ENCODE peak calls at places on chromosomes 1 and 21, in ten cellular contexts. A is heart left ventricle, U is cardiac fibroblast, Z is psoas muscle, K is tibial nerve, P is GM06990, B is foreskin fibroblast, E is stomach, G is BJ, C is breast epithelium. L is an unnamed sample.

GRCh38 chr1:27513521-27513920 is 23.6 kb upstream of the WASF2 start:
- DNase-seq in A (no peak), U (no peak), Z (no peak), K (no peak), P (no peak), B (no peak), E (no peak), G (no peak), C (no peak), L (no peak)

GRCh38 chr1:23742670-23743286 is 493 bp upstream of the ELOA start:
- DNase-seq in A (peak), U (peak), Z (peak), K (no peak), P (no peak), B (peak), E (no peak), G (no peak), C (no peak), L (no peak)

GRCh38 chr1:39683591-39684312 is 7.5 kb downstream of the HPCAL4 start:
- DNase-seq in A (no peak), U (no peak), Z (no peak), K (peak), P (no peak), B (peak), E (no peak), G (no peak), C (no peak), L (no peak)

GRCh38 chr1:33433509-33434362 is 2.8 kb upstream of the PHC2 start:
- DNase-seq in A (no peak), U (peak), Z (peak), K (peak), P (no peak), B (peak), E (no peak), G (peak), C (no peak), L (peak)

GRCh38 chr1:116921301-116921885 is 11.7 kb downstream of the PTGFRN start:
- DNase-seq in A (no peak), U (peak), Z (no peak), K (no peak), P (no peak), B (no peak), E (no peak), G (no peak), C (no peak), L (no peak)

GRCh38 chr1:211515090-211516023 is 23.4 kb upstream of the RD3 start:
- DNase-seq in A (peak), U (peak), Z (peak), K (peak), P (peak), B (peak), E (peak), G (peak), C (peak), L (no peak)

GRCh38 chr1:52385376-52385775 is 18.8 kb downstream of the ORC1 start:
- DNase-seq in A (no peak), U (no peak), Z (no peak), K (no peak), P (no peak), B (no peak), E (no peak), G (no peak), C (no peak), L (no peak)

GRCh38 chr21:45990049-45990711 is 8.6 kb downstream of the COL6A1 start:
- DNase-seq in A (peak), U (no peak), Z (peak), K (no peak), P (peak), B (no peak), E (no peak), G (no peak), C (peak), L (no peak)

GRCh38 chr1:87336623-87337067 is 8.0 kb downstream of the LMO4 start:
- DNase-seq in A (no peak), U (no peak), Z (no peak), K (no peak), P (no peak), B (no peak), E (no peak), G (no peak), C (no peak), L (no peak)

GRCh38 chr1:243748706-243749283 is 101.2 kb downstream of the AKT3 start:
- DNase-seq in A (no peak), U (peak), Z (no peak), K (peak), P (no peak), B (peak), E (no peak), G (no peak), C (no peak), L (peak)

GRCh38 chr1:165235158-165235776 is 121.2 kb downstream of the LMX1A start:
- DNase-seq in A (no peak), U (no peak), Z (peak), K (no peak), P (no peak), B (peak), E (no peak), G (no peak), C (no peak), L (no peak)

GRCh38 chr1:167057297-167057688 is 32.9 kb downstream of the GPA33 start:
- DNase-seq in A (no peak), U (peak), Z (no peak), K (no peak), P (no peak), B (peak), E (peak), G (no peak), C (no peak), L (no peak)

GRCh38 chr1:211762206-211762605 is 68.4 kb downstream of the LPGAT1 start:
- DNase-seq in A (no peak), U (no peak), Z (no peak), K (no peak), P (no peak), B (no peak), E (no peak), G (no peak), C (no peak), L (no peak)

GRCh38 chr1:101071470-101071886 is 45.9 kb upstream of the DPH5 start:
- DNase-seq in A (no peak), U (peak), Z (no peak), K (no peak), P (no peak), B (no peak), E (no peak), G (no peak), C (no peak), L (no peak)

GRCh38 chr21:43196789-43197188 is 28.0 kb downstream of the CRYAA start:
- DNase-seq in A (peak), U (peak), Z (peak), K (peak), P (no peak), B (no peak), E (peak), G (no peak), C (peak), L (no peak)

GRCh38 chr1:106536741-106537140 is 519.7 kb upstream of the PRMT6 start:
- DNase-seq in A (no peak), U (no peak), Z (no peak), K (no peak), P (no peak), B (peak), E (no peak), G (peak), C (no peak), L (peak)

GRCh38 chr1:159922499-159923202 is 2.7 kb downstream of the TAGLN2 start:
- DNase-seq in A (peak), U (peak), Z (peak), K (no peak), P (no peak), B (peak), E (peak), G (no peak), C (no peak), L (no peak)
- H3K4me3 ChIP-seq in A (peak), U (peak), Z (peak), K (peak), P (peak), B (peak), E (peak), G (peak), C (peak), L (peak)

GRCh38 chr1:193143285-193143684 is 21.5 kb downstream of the CDC73 start:
- DNase-seq in A (no peak), U (peak), Z (no peak), K (no peak), P (no peak), B (peak), E (no peak), G (no peak), C (no peak), L (no peak)
- TF ChIP-seq CTCF in A (peak), U (peak), Z (peak), K (no peak), P (no peak), B (peak), E (no peak), G (peak), C (no peak), L (peak)

GRCh38 chr1:220044683-220045355 is 1.5 kb downstream of the EPRS1 start:
- DNase-seq in A (no peak), U (no peak), Z (no peak), K (no peak), P (peak), B (no peak), E (no peak), G (no peak), C (no peak), L (no peak)
- H3K4me3 ChIP-seq in A (peak), U (peak), Z (peak), K (no peak), P (peak), B (peak), E (peak), G (peak), C (peak), L (peak)

DNA sequence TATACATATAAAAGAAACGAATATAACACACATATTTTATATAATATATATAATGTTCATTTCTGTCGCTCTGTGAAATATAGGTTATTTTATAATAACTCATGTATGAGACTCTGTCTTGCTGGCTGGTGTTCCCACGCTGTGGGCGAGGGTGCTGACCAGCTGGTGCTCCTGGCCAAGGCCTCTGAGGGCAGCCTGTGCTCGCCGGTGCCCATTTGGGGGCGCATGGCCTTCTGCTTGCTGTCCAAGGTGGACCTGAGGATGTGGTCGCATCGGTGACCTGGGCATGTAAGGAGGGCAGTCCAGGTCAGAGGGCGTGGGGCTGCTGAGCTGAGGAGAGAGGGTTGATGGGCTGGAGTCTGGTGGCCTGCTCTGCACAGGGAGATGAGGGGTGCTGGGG is 1.1 kb upstream of the PCP4 start:
- DNase-seq in A (no peak), U (no peak), Z (no peak), K (no peak), P (no peak), B (no peak), E (no peak), G (no peak), C (no peak), L (no peak)
- TF ChIP-seq CTCF in A (no peak), U (no peak), Z (no peak), K (no peak), P (no peak), B (no peak), E (no peak), G (no peak), C (no peak), L (no peak)

DNA sequence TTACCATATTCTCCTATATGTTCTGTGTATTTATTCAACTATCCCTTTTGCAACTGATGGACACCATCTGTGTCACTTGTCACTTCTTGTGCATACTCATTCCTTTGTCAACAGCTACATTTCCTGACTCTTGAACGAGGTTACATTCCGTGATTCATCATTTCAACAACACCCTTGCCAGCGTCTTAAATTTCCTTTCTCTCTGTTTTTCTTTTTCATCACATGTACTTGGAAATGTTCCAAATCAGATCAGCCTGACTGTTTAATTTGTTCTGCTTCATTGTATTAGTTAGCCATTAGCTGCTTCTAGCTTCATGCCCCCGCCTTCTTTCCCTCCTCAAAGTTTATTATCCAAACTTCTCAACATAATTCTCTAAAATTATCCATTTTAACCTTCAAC is 173.0 kb downstream of the ADGRL4 start:
- DNase-seq in A (no peak), U (peak), Z (no peak), K (no peak), P (no peak), B (peak), E (no peak), G (peak), C (no peak), L (no peak)
- H3K4me3 ChIP-seq in A (no peak), U (no peak), Z (no peak), K (no peak), P (no peak), B (no peak), E (no peak), G (no peak), C (no peak), L (no peak)

GRCh38 chr21:15552914-15553491 is 176.8 kb upstream of the USP25 start:
- DNase-seq in A (no peak), U (peak), Z (no peak), K (no peak), P (no peak), B (peak), E (no peak), G (no peak), C (no peak), L (no peak)
- TF ChIP-seq CTCF in A (no peak), U (peak), Z (no peak), K (no peak), P (peak), B (peak), E (peak), G (peak), C (peak), L (peak)

DNA sequence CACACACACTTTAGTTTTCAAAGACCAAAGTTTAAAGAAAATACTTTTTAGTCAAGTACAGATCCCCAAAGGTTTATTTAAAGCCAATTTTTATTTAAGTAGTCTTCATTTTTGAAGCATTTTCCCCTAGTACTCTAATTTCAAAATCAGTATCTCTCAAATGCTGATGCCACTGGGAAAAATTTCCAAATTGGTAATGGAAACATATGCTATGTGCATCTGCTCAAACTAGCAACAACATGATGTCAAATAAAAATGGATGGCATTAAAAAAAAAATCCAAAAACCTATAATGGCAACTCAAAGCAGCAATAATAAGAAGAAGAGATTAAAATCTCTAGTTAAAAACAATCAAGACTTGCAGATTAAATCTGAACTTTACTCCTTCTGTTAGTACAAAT is 58.6 kb downstream of the ZNHIT6 start:
- DNase-seq in A (no peak), U (no peak), Z (no peak), K (no peak), P (no peak), B (no peak), E (no peak), G (no peak), C (no peak), L (no peak)
- H3K4me3 ChIP-seq in A (no peak), U (no peak), Z (no peak), K (no peak), P (no peak), B (no peak), E (no peak), G (no peak), C (no peak), L (no peak)

GRCh38 chr1:37859507-37860345 is at the start of gene MTF1:
- DNase-seq in A (peak), U (peak), Z (peak), K (peak), P (peak), B (peak), E (peak), G (peak), C (peak), L (peak)

GRCh38 chr1:37862330-37862729 is 2.9 kb upstream of the MTF1 start:
- DNase-seq in A (no peak), U (peak), Z (no peak), K (no peak), P (no peak), B (peak), E (no peak), G (no peak), C (no peak), L (no peak)

GRCh38 chr1:37858931-37859506 is 373 bp downstream of the MTF1 start:
- DNase-seq in A (no peak), U (peak), Z (no peak), K (no peak), P (no peak), B (peak), E (no peak), G (no peak), C (no peak), L (no peak)

GRCh38 chr1:37861151-37861550 is 1.8 kb upstream of the MTF1 start:
- DNase-seq in A (no peak), U (no peak), Z (no peak), K (no peak), P (no peak), B (peak), E (no peak), G (no peak), C (no peak), L (no peak)

GRCh38 chr1:37860346-37860666 is 914 bp upstream of the MTF1 start:
- DNase-seq in A (no peak), U (no peak), Z (no peak), K (no peak), P (no peak), B (no peak), E (no peak), G (no peak), C (no peak), L (no peak)
- TF ChIP-seq CTCF in A (no peak), U (no peak), Z (no peak), K (no peak), P (no peak), B (no peak), E (no peak), G (no peak), C (no peak), L (no peak)

GRCh38 chr1:9316080-9316444 is 23.4 kb downstream of the SPSB1 start:
- DNase-seq in A (no peak), U (no peak), Z (no peak), K (no peak), P (no peak), B (no peak), E (no peak), G (no peak), C (no peak), L (no peak)

GRCh38 chr1:9316512-9316911 is 23.8 kb downstream of the SPSB1 start:
- DNase-seq in A (peak), U (no peak), Z (no peak), K (no peak), P (no peak), B (no peak), E (no peak), G (no peak), C (no peak), L (no peak)

GRCh38 chr1:9319208-9319788 is 26.6 kb downstream of the SPSB1 start:
- DNase-seq in A (peak), U (no peak), Z (no peak), K (no peak), P (no peak), B (no peak), E (no peak), G (no peak), C (no peak), L (no peak)

GRCh38 chr1:9317072-9317471 is 24.4 kb downstream of the SPSB1 start:
- DNase-seq in A (no peak), U (no peak), Z (no peak), K (no peak), P (no peak), B (no peak), E (no peak), G (no peak), C (no peak), L (no peak)

GRCh38 chr1:9317591-9318331 is 25.1 kb downstream of the SPSB1 start:
- DNase-seq in A (peak), U (peak), Z (peak), K (no peak), P (no peak), B (peak), E (no peak), G (no peak), C (no peak), L (no peak)
- H3K4me3 ChIP-seq in A (no peak), U (no peak), Z (no peak), K (no peak), P (no peak), B (no peak), E (peak), G (no peak), C (no peak), L (no peak)

DNA sequence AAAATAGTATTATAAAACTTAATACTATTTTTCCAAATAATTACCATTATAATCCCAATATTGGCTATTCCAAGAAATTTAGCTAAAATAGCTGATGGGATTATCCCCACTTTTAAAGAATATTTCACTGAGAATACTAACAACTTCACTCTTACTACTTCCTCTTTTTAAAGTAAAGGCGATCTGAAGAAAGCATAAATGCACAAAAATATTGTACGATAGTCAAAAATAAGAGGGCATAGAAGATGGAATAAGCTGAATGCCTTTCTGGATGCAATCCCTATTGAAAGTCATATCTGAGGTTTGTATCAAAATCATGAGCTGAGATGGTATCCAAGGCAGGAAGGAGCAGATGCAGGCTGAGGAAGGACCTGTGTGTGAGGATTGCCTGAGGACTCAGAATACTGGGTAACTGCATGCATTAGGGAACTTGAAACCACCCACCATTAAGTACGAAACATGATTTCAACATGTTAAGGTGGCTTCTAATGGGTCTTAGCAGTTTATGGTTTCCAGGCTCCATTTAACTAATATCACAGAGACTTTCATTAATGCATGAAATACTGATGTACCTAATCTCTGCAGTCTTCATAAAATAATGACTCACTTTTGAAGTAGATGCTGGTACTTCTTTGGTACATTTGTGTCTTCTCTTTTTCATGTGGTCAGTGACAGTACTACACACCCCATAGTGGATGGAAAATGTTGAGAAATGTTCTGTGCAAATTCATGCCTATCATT is 29.6 kb upstream of the RGS1 start:
- DNase-seq in A (no peak), U (no peak), Z (no peak), K (no peak), P (peak), B (no peak), E (no peak), G (no peak), C (no peak), L (no peak)
- TF ChIP-seq CTCF in A (no peak), U (peak), Z (peak), K (peak), P (peak), B (no peak), E (peak), G (no peak), C (no peak), L (no peak)

L was measured in AG04449.